ENCODE peak calls at places on chromosomes 5 and 9, in nine cellular contexts. E is cerebellum, O is fibroblast of the aortic adventitia, K is foreskin fibroblast, P is GM23248, T is A549, R is psoas muscle, N is HTR-8/SVneo, G is NCI-H1092. H is an unnamed sample.

GRCh38 chr5:1511651-1512540 is 11.9 kb downstream of the LPCAT1 start:
- DNase-seq in G (no peak), T (peak; percentile 56), K (peak; percentile 86), E (no peak), P (peak; percentile 93), R (peak; percentile 3), O (peak; percentile 57), N (peak; percentile 59), H (peak; percentile 80)

GRCh38 chr5:59330680-59331079 is 562.8 kb downstream of the PDE4D start:
- DNase-seq in N (no peak), R (no peak), G (no peak), K (no peak), E (no peak), O (no peak), P (no peak), T (no peak), H (no peak)

GRCh38 chr9:130710822-130711352 is 17.3 kb downstream of the EXOSC2 start:
- DNase-seq in K (no peak), O (no peak), P (no peak), E (no peak), T (no peak), R (no peak), N (no peak), G (no peak), H (no peak)

GRCh38 chr5:21391506-21391905 is 1403.5 kb upstream of the CDH18 start:
- DNase-seq in O (peak; percentile 9), G (no peak), R (no peak), T (no peak), P (peak; percentile 17), K (no peak), N (no peak), E (no peak), H (peak; percentile 57)

GRCh38 chr9:21331676-21332402 is 3.4 kb downstream of the KLHL9 start:
- DNase-seq in T (no peak), N (no peak), O (peak; percentile 45), P (peak; percentile 40), E (no peak), R (no peak), K (no peak), G (no peak), H (no peak)

GRCh38 chr9:347667-348292 is 133.1 kb downstream of the DOCK8 start:
- DNase-seq in G (peak; percentile 1), K (peak; percentile 4), P (peak; percentile 55), R (no peak), N (peak; percentile 27), T (peak; percentile 35), O (peak; percentile 58), E (peak; percentile 12), H (peak; percentile 54)

GRCh38 chr9:93673271-93673843 is 97.0 kb downstream of the PHF2 start:
- DNase-seq in G (peak; percentile 18), R (no peak), P (peak; percentile 53), N (no peak), E (no peak), O (peak; percentile 2), K (no peak), T (no peak), H (peak; percentile 26)

GRCh38 chr5:73174100-73174815 is 1.3 kb downstream of the TMEM174 start:
- DNase-seq in T (no peak), G (no peak), E (no peak), P (no peak), N (no peak), O (no peak), K (no peak), R (no peak), H (no peak)

GRCh38 chr5:80406980-80407734 is 707 bp upstream of the ZFYVE16 start:
- DNase-seq in O (no peak), N (no peak), T (no peak), R (peak; percentile 36), K (peak; percentile 38), G (no peak), E (no peak), P (peak; percentile 47), H (peak; percentile 19)

GRCh38 chr9:113166039-113166438 is 15.2 kb downstream of the SLC31A2 start:
- DNase-seq in G (no peak), T (no peak), K (no peak), N (no peak), P (no peak), R (no peak), O (no peak), E (no peak), H (no peak)

GRCh38 chr5:6517494-6517893 is 68.8 kb downstream of the UBE2QL1 start:
- DNase-seq in O (no peak), T (no peak), P (no peak), N (no peak), R (no peak), K (no peak), G (no peak), E (no peak), H (no peak)

H was measured in ELR.